ENCODE peak calls at places on chromosomes 1 and 21, in nine cellular contexts. T, L, X, E, Q, S, D, G and V are unnamed samples.

GRCh38 chr1:11316701-11317100 is 43.7 kb downstream of the UBIAD1 start:
- DNase-seq in T (no peak), L (peak; percentile 26), X (no peak), E (no peak), Q (no peak), S (no peak), D (no peak), G (no peak), V (no peak)

GRCh38 chr1:84939151-84939550 is 46.1 kb upstream of the LPAR3 start:
- DNase-seq in T (no peak), L (peak; percentile 61), X (peak; percentile 10), E (no peak), Q (no peak), S (no peak), D (no peak), G (no peak), V (no peak)

GRCh38 chr1:229114315-229114714 is 156.6 kb upstream of the RAB4A start:
- DNase-seq in T (no peak), L (no peak), X (no peak), E (peak; percentile 52), Q (peak; percentile 58), S (no peak), D (no peak), G (no peak), V (no peak)

GRCh38 chr1:22228505-22228911 is 85.6 kb upstream of the WNT4 start:
- DNase-seq in T (no peak), L (no peak), X (peak; percentile 83), E (peak; percentile 52), Q (no peak), S (no peak), D (peak; percentile 24), G (no peak), V (no peak)

GRCh38 chr1:38784452-38785284 is 74.9 kb downstream of the RRAGC start:
- DNase-seq in T (no peak), L (no peak), X (no peak), E (no peak), Q (no peak), S (no peak), D (no peak), G (no peak), V (no peak)

GRCh38 chr1:4395676-4396075 is 258.7 kb upstream of the AJAP1 start:
- DNase-seq in T (no peak), L (no peak), X (no peak), E (no peak), Q (no peak), S (no peak), D (no peak), G (no peak), V (no peak)

GRCh38 chr1:201530741-201531521 is 8.0 kb upstream of the NAV1 start:
- DNase-seq in T (peak; percentile 83), L (peak; percentile 95), X (peak; percentile 70), E (peak; percentile 90), Q (peak; percentile 89), S (peak; percentile 56), D (peak; percentile 90), G (peak; percentile 45), V (peak; percentile 39)

GRCh38 chr21:17789085-17789484 is 30.1 kb downstream of the C21orf91 start:
- DNase-seq in T (no peak), L (no peak), X (no peak), E (no peak), Q (no peak), S (peak; percentile 50), D (no peak), G (no peak), V (no peak)

DNA sequence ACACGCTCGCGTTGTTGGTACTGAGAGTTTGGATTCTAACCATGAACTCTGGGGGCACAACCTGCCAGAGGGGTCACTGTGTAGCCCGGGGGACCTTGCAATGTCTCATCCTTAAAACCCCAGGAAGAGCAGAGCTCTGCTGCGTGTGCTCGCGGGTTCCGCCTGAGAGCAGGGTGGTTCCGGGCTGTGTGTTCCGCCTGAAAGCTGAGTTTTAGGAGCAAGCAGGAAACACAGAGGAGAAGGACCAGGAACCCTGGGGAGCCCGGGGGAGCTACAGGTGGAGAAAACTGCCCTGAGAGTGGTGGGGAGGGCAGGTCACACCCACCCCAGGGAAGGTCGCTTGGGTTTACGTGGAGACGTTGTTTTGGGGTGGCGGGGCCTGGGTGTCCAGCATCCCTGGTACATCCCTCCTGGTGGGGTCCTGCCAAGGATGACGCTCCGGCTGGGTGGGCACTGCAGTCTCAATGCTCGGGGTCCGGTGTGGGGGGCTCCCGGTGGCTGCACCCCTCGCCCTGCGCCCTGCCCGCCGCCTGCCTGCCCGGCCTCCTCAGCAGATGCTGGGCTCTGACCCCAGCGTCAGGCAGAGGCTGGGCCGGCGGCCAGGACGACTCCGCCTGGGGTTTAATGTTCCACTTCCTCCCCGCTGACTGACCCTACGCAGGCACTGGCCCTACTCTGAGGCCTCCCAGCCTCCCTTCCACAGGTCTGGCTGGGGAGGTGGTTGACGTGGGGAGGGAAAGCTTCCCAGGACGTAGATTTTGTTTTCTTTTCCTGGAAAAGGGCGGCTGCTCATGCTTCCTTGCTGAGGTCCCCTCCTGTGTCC is 17.2 kb upstream of the C1orf159 start:
- DNase-seq in T (no peak), L (no peak), X (no peak), E (no peak), Q (no peak), S (no peak), D (no peak), G (no peak), V (no peak)
- TF ChIP-seq EZH2phosphoT487 in T (no peak), L (no peak), X (no peak), E (no peak), Q (no peak), S (no peak), D (no peak), G (no peak), V (no peak)

GRCh38 chr21:33111577-33111976 is 41.6 kb downstream of the OLIG1 start:
- DNase-seq in T (no peak), L (no peak), X (no peak), E (no peak), Q (no peak), S (no peak), D (no peak), G (no peak), V (no peak)

GRCh38 chr21:33112670-33113596 is 43.0 kb downstream of the OLIG1 start:
- DNase-seq in T (peak; percentile 87), L (no peak), X (no peak), E (no peak), Q (no peak), S (no peak), D (no peak), G (no peak), V (no peak)

GRCh38 chr21:33110340-33110715 is 40.4 kb downstream of the OLIG1 start:
- DNase-seq in T (no peak), L (no peak), X (no peak), E (no peak), Q (no peak), S (no peak), D (no peak), G (no peak), V (no peak)

GRCh38 chr21:33112151-33112550 is 42.2 kb downstream of the OLIG1 start:
- DNase-seq in T (no peak), L (no peak), X (no peak), E (no peak), Q (no peak), S (no peak), D (no peak), G (no peak), V (no peak)

GRCh38 chr21:33109574-33110339 is 39.8 kb downstream of the OLIG1 start:
- DNase-seq in T (peak; percentile 70), L (no peak), X (no peak), E (peak; percentile 16), Q (no peak), S (no peak), D (peak; percentile 75), G (no peak), V (no peak)
- H2AFZ ChIP-seq in T (no peak overlapping the region), L (no peak overlapping the region), X (no peak overlapping the region), E (no peak overlapping the region), Q (no peak overlapping the region), S (no peak overlapping the region), D (peak overlapping the region; percentile 96), G (no peak overlapping the region), V (no peak overlapping the region)

GRCh38 chr21:41418393-41418792 is 7.6 kb upstream of the MX1 start:
- DNase-seq in T (no peak), L (no peak), X (no peak), E (no peak), Q (no peak), S (no peak), D (no peak), G (no peak), V (no peak)
- H3K4me2 ChIP-seq in T (no peak overlapping the region), L (no peak overlapping the region), X (no peak overlapping the region), E (no peak overlapping the region), Q (no peak overlapping the region), S (no peak overlapping the region), D (no peak overlapping the region), G (no peak overlapping the region), V (no peak overlapping the region)

GRCh38 chr1:58842941-58843340 is 59.1 kb upstream of the JUN start:
- DNase-seq in T (no peak), L (no peak), X (no peak), E (no peak), Q (no peak), S (no peak), D (no peak), G (no peak), V (no peak)

GRCh38 chr1:58837886-58838285 is 54.0 kb upstream of the JUN start:
- DNase-seq in T (no peak), L (no peak), X (no peak), E (no peak), Q (no peak), S (no peak), D (no peak), G (no peak), V (no peak)

GRCh38 chr1:58841455-58841854 is 57.6 kb upstream of the JUN start:
- DNase-seq in T (peak; percentile 34), L (no peak), X (peak; percentile 30), E (no peak), Q (no peak), S (no peak), D (peak; percentile 74), G (no peak), V (peak; percentile 23)

GRCh38 chr1:58839147-58839795 is 55.4 kb upstream of the JUN start:
- DNase-seq in T (no peak), L (no peak), X (no peak), E (no peak), Q (no peak), S (no peak), D (no peak), G (no peak), V (no peak)

DNA sequence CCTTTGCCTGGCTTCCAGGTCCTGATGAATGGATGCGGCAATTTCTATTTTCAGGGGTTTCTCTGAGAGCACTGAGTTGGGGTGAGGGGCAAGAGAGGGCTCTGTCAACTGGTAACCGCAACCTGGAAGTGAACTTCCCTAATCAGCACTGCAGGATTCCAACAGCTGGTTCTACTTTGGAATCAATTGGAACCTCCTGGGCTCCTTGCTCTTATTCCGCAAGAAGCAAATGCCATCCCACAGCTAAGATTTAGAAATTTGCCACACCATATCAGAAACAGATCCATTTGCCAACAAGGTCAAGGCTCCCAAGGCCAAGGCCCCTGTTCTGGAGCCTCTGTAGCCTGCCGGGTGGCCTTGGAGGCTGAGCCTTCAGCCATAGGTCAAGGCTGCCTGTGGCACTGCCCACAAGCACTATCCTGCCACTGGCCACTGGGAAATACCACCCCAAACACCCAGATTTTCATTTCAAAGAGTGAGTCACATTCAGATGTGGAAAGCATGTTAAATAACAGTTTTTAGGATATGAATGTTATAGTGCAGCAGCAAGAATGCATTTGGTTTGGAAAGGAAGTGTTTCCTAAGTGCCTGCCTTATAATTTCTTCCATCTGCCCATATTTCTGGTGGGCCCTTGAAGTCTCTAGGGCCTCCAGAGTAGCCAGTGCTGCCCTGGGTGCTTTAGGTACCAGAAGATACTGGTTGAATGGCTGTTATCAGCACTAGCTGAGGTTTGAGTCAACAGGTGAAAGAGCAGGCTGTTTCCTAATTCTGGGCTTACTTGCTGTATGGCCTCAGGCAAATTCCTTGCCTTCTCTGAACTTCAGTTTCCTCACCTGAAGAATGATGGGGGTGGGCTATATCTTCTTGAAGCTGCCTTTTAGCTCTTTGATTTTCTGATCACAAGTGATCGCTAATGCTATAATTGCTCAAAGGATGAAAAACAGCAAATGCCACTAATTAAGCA is 56.3 kb upstream of the JUN start:
- DNase-seq in T (no peak), L (peak; percentile 68), X (no peak), E (no peak), Q (no peak), S (no peak), D (no peak), G (no peak), V (no peak)
- TF ChIP-seq EZH2phosphoT487 in T (no peak), L (no peak), X (no peak), E (no peak), Q (no peak), S (no peak), D (no peak), G (no peak), V (no peak)